ENCODE peak calls at places on chromosomes 11 and 22, in seven cellular contexts. W is nephron progenitor cell, D is uterus, R is Ammon's horn, S is NCI-H345, Y is frontal cortex, F is NCI-H1417. P is an unnamed sample.

GRCh38 chr11:120547301-120547700 is 35.8 kb downstream of the GRIK4 start:
- DNase-seq in W (no peak), D (no peak), R (no peak), S (no peak), Y (no peak), F (no peak), P (no peak)

GRCh38 chr11:33777906-33778305 is 3.6 kb upstream of the FBXO3 start:
- DNase-seq in W (no peak), D (no peak), R (no peak), S (no peak), Y (no peak), F (no peak), P (no peak)

GRCh38 chr22:39332441-39333064 is 13.1 kb upstream of the RPL3 start:
- DNase-seq in W (no peak), D (no peak), R (no peak), S (no peak), Y (no peak), F (no peak), P (no peak)

GRCh38 chr11:10544491-10545470 is 3.8 kb upstream of the RNF141 start:
- DNase-seq in W (no peak), D (no peak), R (no peak), S (no peak), Y (no peak), F (no peak), P (no peak)

GRCh38 chr11:64854534-64855502 is 10.4 kb upstream of the CDC42BPG start:
- DNase-seq in W (no peak), D (peak), R (no peak), S (no peak), Y (no peak), F (no peak), P (no peak)

GRCh38 chr22:22395230-22395629 is 113.3 kb downstream of the ZNF280B start:
- DNase-seq in W (no peak), D (no peak), R (no peak), S (no peak), Y (no peak), F (peak), P (no peak)

GRCh38 chr22:33049125-33049729 is 9.0 kb downstream of the SYN3 start:
- DNase-seq in W (peak), D (peak), R (peak), S (peak), Y (no peak), F (peak), P (peak)

GRCh38 chr11:65316979-65317786 is 2.5 kb downstream of the CDC42EP2 start:
- DNase-seq in W (peak), D (peak), R (no peak), S (no peak), Y (no peak), F (peak), P (no peak)

GRCh38 chr11:17652556-17652955 is 66.8 kb upstream of the MYOD1 start:
- DNase-seq in W (no peak), D (no peak), R (no peak), S (no peak), Y (no peak), F (no peak), P (no peak)

GRCh38 chr11:64644348-64645242 is 53.6 kb downstream of the SLC22A12 start:
- DNase-seq in W (peak), D (no peak), R (no peak), S (no peak), Y (no peak), F (peak), P (no peak)

GRCh38 chr11:11378184-11378940 is 25.3 kb upstream of the CSNK2A3 start:
- DNase-seq in W (no peak), D (no peak), R (no peak), S (no peak), Y (no peak), F (peak), P (no peak)

GRCh38 chr11:59247535-59248227 is 35.0 kb upstream of the MPEG1 start:
- DNase-seq in W (no peak), D (no peak), R (peak), S (no peak), Y (no peak), F (no peak), P (no peak)

GRCh38 chr11:63698976-63699733 is 17.9 kb downstream of the RTN3 start:
- DNase-seq in W (no peak), D (no peak), R (peak), S (no peak), Y (no peak), F (no peak), P (no peak)

P was measured in T-helper 17 cell.